ENCODE peak calls at places on chromosome 15, in five cellular contexts. G is Right ventricle myocardium superior; Y is NCI-H2081 treated with DMSO at 0.1 percent for 48 hours; C is GM23248; P is stimulated activated CD8-positive, alpha-beta memory T cell treated with anti-CD3 and anti-CD28 coated beads, Interleukin-15, amount 100 ng/mL, for 24 hours. Q is an unnamed sample.

GRCh38 chr15:35738370-35738769 is 192.4 kb upstream of the DPH6 start:
- DNase-seq in G (no peak), Y (no peak), C (peak), P (no peak), Q (no peak)

GRCh38 chr15:57025264-57025939 is 107.0 kb downstream of the TCF12 start:
- DNase-seq in G (no peak), Y (no peak), C (peak), P (no peak), Q (no peak)

GRCh38 chr15:101372149-101372577 is 77.1 kb upstream of the SNRPA1 start:
- DNase-seq in G (no peak), Y (no peak), C (peak), P (no peak), Q (no peak)

GRCh38 chr15:94080416-94080815 is 150.9 kb upstream of the MCTP2 start:
- DNase-seq in G (peak), Y (no peak), C (peak), P (no peak), Q (peak)

GRCh38 chr15:58932791-58933310 is 628 bp downstream of the SLTM start:
- DNase-seq in G (no peak), Y (no peak), C (peak), P (no peak), Q (peak)

GRCh38 chr15:64536244-64536836 is 76.0 kb downstream of the ZNF609 start:
- DNase-seq in G (no peak), Y (no peak), C (peak), P (no peak), Q (no peak)

GRCh38 chr15:69919816-69920215 is 177.9 kb downstream of the TLE3 start:
- DNase-seq in G (no peak), Y (no peak), C (no peak), P (no peak), Q (no peak)

GRCh38 chr15:59245583-59245982 is 38.9 kb downstream of the LDHAL6B start:
- DNase-seq in G (no peak), Y (no peak), C (no peak), P (no peak), Q (no peak)

GRCh38 chr15:91752081-91752810 is 101.3 kb upstream of the SLCO3A1 start:
- DNase-seq in G (no peak), Y (no peak), C (no peak), P (no peak), Q (no peak)

GRCh38 chr15:67796728-67797127 is 28.6 kb upstream of the SKOR1 start:
- DNase-seq in G (no peak), Y (no peak), C (no peak), P (no peak), Q (peak)

GRCh38 chr15:93779341-93779740 is 452.0 kb upstream of the MCTP2 start:
- DNase-seq in G (no peak), Y (no peak), C (no peak), P (no peak), Q (no peak)

GRCh38 chr15:77506311-77507150 is 85.8 kb downstream of the HMG20A start:
- DNase-seq in G (peak), Y (no peak), C (no peak), P (no peak), Q (peak)

GRCh38 chr15:100107606-100108225 is 234.1 kb downstream of the ADAMTS17 start:
- DNase-seq in G (no peak), Y (no peak), C (no peak), P (no peak), Q (no peak)

GRCh38 chr15:78360426-78360825 is 20.3 kb downstream of the CRABP1 start:
- DNase-seq in G (peak), Y (no peak), C (no peak), P (no peak), Q (peak)

GRCh38 chr15:65304393-65305143 is at the start of gene RNU5B-1:
- DNase-seq in G (peak), Y (peak), C (peak), P (peak), Q (peak)

GRCh38 chr15:50675524-50676144 is 11.0 kb downstream of the TRPM7 start:
- DNase-seq in G (no peak), Y (no peak), C (peak), P (no peak), Q (no peak)

GRCh38 chr15:48937886-48938285 is 25.8 kb downstream of the SHC4 start:
- DNase-seq in G (no peak), Y (no peak), C (no peak), P (no peak), Q (no peak)

GRCh38 chr15:31758126-31758525 is 272.2 kb upstream of the CHRNA7 start:
- DNase-seq in G (peak), Y (peak), C (peak), P (no peak), Q (peak)

GRCh38 chr15:93241696-93242585 is 152.9 kb upstream of the RGMA start:
- DNase-seq in G (no peak), Y (no peak), C (no peak), P (no peak), Q (no peak)

GRCh38 chr15:45666119-45666875 is 31.5 kb downstream of the SQOR start:
- DNase-seq in G (no peak), Y (no peak), C (no peak), P (no peak), Q (no peak)

GRCh38 chr15:89575656-89576416 is 567 bp downstream of the TICRR start:
- DNase-seq in G (peak), Y (no peak), C (peak), P (peak), Q (no peak)

GRCh38 chr15:90439946-90440345 is 51.9 kb downstream of the IQGAP1 start:
- DNase-seq in G (no peak), Y (no peak), C (no peak), P (no peak), Q (no peak)

GRCh38 chr15:66739287-66739686 is 37.3 kb downstream of the SMAD6 start:
- DNase-seq in G (no peak), Y (no peak), C (no peak), P (no peak), Q (peak)

GRCh38 chr15:51888593-51889195 is 59.2 kb downstream of the TMOD3 start:
- DNase-seq in G (no peak), Y (no peak), C (peak), P (no peak), Q (no peak)

GRCh38 chr15:64981812-64982431 is 7.8 kb downstream of the SPG21 start:
- DNase-seq in G (no peak), Y (no peak), C (no peak), P (no peak), Q (no peak)

Q was measured in right cardiac atrium.